ENCODE peak calls at places on chromosomes 13 and 19, in five cellular contexts. M is NCI-H1092, I is NCI-H460, C is fibroblast of pulmonary artery, H is psoas muscle. D is an unnamed sample.
A peak's percentile ranks its signal among the peaks of the same experiment; 100 is the strongest.

GRCh38 chr19:2517881-2518601 is 42.1 kb downstream of the GADD45B start:
- DNase-seq in H (no peak), M (no peak), I (no peak), C (no peak), D (no peak)

GRCh38 chr19:38514812-38515633 is 81.5 kb downstream of the RYR1 start:
- DNase-seq in H (peak; percentile 55), I (peak; percentile 39), C (peak; percentile 56), M (peak; percentile 28), D (peak; percentile 63)

GRCh38 chr13:36357692-36358091 is 11.5 kb upstream of the SPART start:
- DNase-seq in C (peak; percentile 21), H (peak; percentile 35), M (no peak), I (no peak), D (no peak)

GRCh38 chr19:15390814-15391213 is 11.2 kb upstream of the AKAP8 start:
- DNase-seq in M (no peak), C (no peak), I (no peak), H (no peak), D (no peak)

GRCh38 chr19:43624933-43625332 is 5.5 kb upstream of the ZNF428 start:
- DNase-seq in M (no peak), H (peak; percentile 31), C (peak; percentile 56), I (no peak), D (peak; percentile 18)

GRCh38 chr13:64453831-64454230 is 2776.3 kb downstream of the PCDH9 start:
- DNase-seq in M (no peak), C (no peak), I (no peak), H (no peak), D (peak; percentile 4)

GRCh38 chr13:90547272-90547790 is 800.2 kb upstream of the MIR17HG start:
- DNase-seq in I (no peak), M (no peak), H (no peak), C (no peak), D (no peak)

GRCh38 chr13:101512650-101513049 is 60.2 kb downstream of the ITGBL1 start:
- DNase-seq in M (no peak), C (peak; percentile 64), I (no peak), H (no peak), D (peak; percentile 85)

GRCh38 chr13:49063526-49063925 is 87.8 kb downstream of the FNDC3A start:
- DNase-seq in C (peak; percentile 36), H (no peak), M (no peak), I (no peak), D (no peak)

GRCh38 chr13:74073231-74073630 is 61.0 kb downstream of the KLF12 start:
- DNase-seq in C (no peak), I (no peak), M (no peak), H (no peak), D (no peak)

GRCh38 chr19:10566658-10567410 is 1.0 kb upstream of the KRI1 start:
- DNase-seq in M (no peak), I (no peak), H (no peak), C (no peak), D (no peak)

GRCh38 chr19:46133777-46134231 is 9.3 kb upstream of the IGFL3 start:
- DNase-seq in I (no peak), C (peak; percentile 10), H (no peak), M (no peak), D (peak; percentile 18)

GRCh38 chr13:104098421-104098820 is 1032.2 kb upstream of the SLC10A2 start:
- DNase-seq in H (no peak), M (no peak), I (no peak), C (peak; percentile 7), D (no peak)